ENCODE peak calls at places on chromosomes 6 and 20, in four cellular contexts. T, W, G and P are unnamed samples.

GRCh38 chr6:69704916-69705315 is 91.9 kb downstream of the LMBRD1 start:
- DNase-seq in T (no peak), W (no peak), G (no peak), P (no peak)

GRCh38 chr6:127776320-127776719 is 124.5 kb downstream of the THEMIS start:
- DNase-seq in T (no peak), W (no peak), G (no peak), P (no peak)

GRCh38 chr20:5402903-5403531 is 86.3 kb upstream of the PROKR2 start:
- DNase-seq in T (no peak), W (peak; percentile 36), G (peak; percentile 62), P (no peak)

GRCh38 chr6:141107562-141108160 is 1025.1 kb upstream of the GJE1 start:
- DNase-seq in T (no peak), W (no peak), G (no peak), P (no peak)

GRCh38 chr20:50126662-50127061 is 13.7 kb upstream of the UBE2V1 start:
- DNase-seq in T (no peak), W (no peak), G (no peak), P (no peak)

GRCh38 chr6:34243131-34243771 is 5.6 kb downstream of the SMIM29 start:
- DNase-seq in T (no peak), W (no peak), G (no peak), P (no peak)

GRCh38 chr20:47627540-47627939 is 125.9 kb downstream of the NCOA3 start:
- DNase-seq in T (no peak), W (no peak), G (no peak), P (no peak)

GRCh38 chr6:26312501-26313390 is 52.3 kb upstream of the BTN3A2 start:
- DNase-seq in T (no peak), W (peak; percentile 72), G (peak; percentile 92), P (no peak)

GRCh38 chr6:79705456-79705995 is 74.4 kb downstream of the SH3BGRL2 start:
- DNase-seq in T (no peak), W (no peak), G (no peak), P (no peak)

GRCh38 chr6:47292944-47293343 is 16.8 kb downstream of the TNFRSF21 start:
- DNase-seq in T (no peak), W (no peak), G (peak; percentile 24), P (no peak)

GRCh38 chr6:98844244-98845161 is 10.1 kb downstream of the POU3F2 start:
- DNase-seq in T (no peak), W (no peak), G (no peak), P (no peak)

GRCh38 chr6:158772851-158773371 is 46.3 kb downstream of the EZR start:
- DNase-seq in T (no peak), W (no peak), G (no peak), P (no peak)

GRCh38 chr6:14841901-14842421 is 403.9 kb upstream of the JARID2 start:
- DNase-seq in T (no peak), W (no peak), G (no peak), P (no peak)

GRCh38 chr6:44645276-44645675 is 257.8 kb downstream of the CDC5L start:
- DNase-seq in T (no peak), W (peak; percentile 24), G (no peak), P (no peak)

GRCh38 chr6:55449219-55449618 is 122.0 kb downstream of the GFRAL start:
- DNase-seq in T (no peak), W (no peak), G (no peak), P (no peak)

GRCh38 chr20:48728042-48728837 is 99.6 kb downstream of the PREX1 start:
- DNase-seq in T (no peak), W (no peak), G (no peak), P (no peak)

GRCh38 chr6:106974999-106975698 is 620 bp upstream of the CD24 start:
- DNase-seq in T (no peak), W (peak; percentile 49), G (no peak), P (no peak)

GRCh38 chr6:142833054-142833453 is 111.9 kb downstream of the HIVEP2 start:
- DNase-seq in T (no peak), W (no peak), G (no peak), P (no peak)

GRCh38 chr6:8389034-8389818 is 46.1 kb downstream of the SLC35B3 start:
- DNase-seq in T (no peak), W (no peak), G (no peak), P (no peak)

GRCh38 chr20:29874476-29875202 is 1382.8 kb upstream of the DEFB115 start:
- DNase-seq in T (no peak), W (no peak), G (no peak), P (no peak)

DNA sequence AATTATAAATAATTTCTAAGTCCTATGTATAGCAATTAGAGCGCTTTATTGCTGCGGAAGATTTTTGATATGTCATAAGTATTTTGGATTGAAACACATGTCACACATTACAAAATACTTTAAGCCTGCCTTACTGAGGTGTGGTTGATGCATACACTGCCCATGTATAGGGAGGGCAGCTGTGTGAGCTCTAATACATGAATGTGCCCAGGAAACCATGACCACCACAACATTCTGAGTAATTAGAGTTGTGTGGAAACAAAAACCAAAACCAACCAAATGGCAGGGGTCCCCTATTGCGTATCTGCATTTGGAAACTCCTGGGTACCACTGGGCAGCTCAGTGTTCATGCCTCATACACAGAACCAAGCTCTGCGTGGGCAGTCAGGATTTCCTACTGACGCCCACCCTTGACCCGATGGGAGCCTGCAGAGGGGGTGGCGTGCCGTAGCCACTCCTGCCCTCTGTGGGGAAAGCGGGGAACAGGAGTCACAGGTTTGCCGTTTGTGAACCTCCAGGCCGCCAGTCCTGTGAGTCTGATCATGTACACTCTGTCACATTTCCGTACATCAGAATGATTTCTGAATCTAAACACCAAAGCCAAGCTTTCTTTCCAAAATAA is 50.9 kb upstream of the PDE10A start:
- DNase-seq in T (no peak), W (no peak), G (no peak), P (no peak)
- TF ChIP-seq CREB1 in T (no peak), W (no peak), G (no peak), P (no peak)

DNA sequence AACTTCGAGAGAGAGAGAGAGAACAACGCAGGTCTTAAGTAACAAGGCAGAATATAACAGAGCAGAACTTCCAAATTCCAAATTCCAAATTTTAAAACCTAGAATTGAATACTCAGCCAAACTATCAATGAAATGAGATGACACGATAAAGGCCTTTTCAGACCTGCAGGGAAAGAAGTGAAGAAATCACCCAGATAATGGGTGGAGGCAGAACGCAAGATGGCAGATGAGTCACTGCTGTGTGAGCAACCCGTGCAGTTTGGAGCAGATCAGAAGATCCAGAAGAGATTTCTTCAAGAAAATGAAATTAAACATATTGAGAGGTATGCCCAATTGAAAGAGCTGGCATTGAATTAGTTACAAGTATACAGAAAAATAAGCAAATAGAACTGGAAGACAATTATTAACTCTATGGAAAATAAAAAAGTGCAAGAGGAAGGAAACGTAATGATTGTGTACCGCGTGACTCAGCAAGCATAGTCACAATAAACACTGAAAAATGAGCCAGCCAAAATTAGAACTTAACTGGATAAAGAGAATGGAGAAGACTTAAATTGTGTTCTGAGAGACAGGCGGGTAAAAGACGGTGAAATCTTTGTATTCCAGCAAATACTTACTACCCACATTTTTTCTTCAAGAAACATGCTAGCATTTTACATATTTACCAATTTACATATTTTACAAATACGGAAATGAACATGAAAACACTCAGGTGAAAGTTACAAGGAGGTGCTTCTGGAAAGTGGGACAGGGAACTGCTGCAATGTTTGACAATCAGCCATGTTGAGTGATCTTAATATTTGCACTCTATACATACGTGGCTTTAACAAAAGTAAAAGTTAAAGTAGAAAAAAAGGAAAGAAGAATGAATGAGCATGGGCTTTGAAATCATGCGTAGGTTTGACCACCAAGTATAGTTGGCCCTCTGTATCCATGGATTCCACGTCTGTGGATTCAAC is 87.9 kb upstream of the CDYL start:
- DNase-seq in T (no peak), W (peak; percentile 82), G (no peak), P (no peak)
- TF ChIP-seq CHD2 in T (no peak), W (no peak), G (no peak), P (no peak)

GRCh38 chr6:114398481-114398880 is 55.7 kb upstream of the HS3ST5 start:
- DNase-seq in T (no peak), W (no peak), G (peak; percentile 76), P (no peak)

GRCh38 chr6:114403858-114404257 is 61.0 kb upstream of the HS3ST5 start:
- DNase-seq in T (no peak), W (no peak), G (no peak), P (no peak)

GRCh38 chr6:114404339-114404955 is 61.6 kb upstream of the HS3ST5 start:
- DNase-seq in T (no peak), W (no peak), G (no peak), P (no peak)
- TF ChIP-seq CREB1 in T (no peak), W (no peak), G (no peak), P (no peak)

GRCh38 chr6:43453831-43454230 is 1.5 kb downstream of the DLK2 start:
- DNase-seq in T (no peak), W (no peak), G (no peak), P (no peak)

GRCh38 chr6:43454290-43455033 is 886 bp downstream of the DLK2 start:
- DNase-seq in T (peak; percentile 54), W (peak; percentile 89), G (peak; percentile 67), P (no peak)

GRCh38 chr6:43451939-43452338 is 3.4 kb downstream of the DLK2 start:
- DNase-seq in T (no peak), W (no peak), G (no peak), P (no peak)

GRCh38 chr6:43451348-43451747 is 4.0 kb downstream of the DLK2 start:
- DNase-seq in T (no peak), W (no peak), G (no peak), P (no peak)

DNA sequence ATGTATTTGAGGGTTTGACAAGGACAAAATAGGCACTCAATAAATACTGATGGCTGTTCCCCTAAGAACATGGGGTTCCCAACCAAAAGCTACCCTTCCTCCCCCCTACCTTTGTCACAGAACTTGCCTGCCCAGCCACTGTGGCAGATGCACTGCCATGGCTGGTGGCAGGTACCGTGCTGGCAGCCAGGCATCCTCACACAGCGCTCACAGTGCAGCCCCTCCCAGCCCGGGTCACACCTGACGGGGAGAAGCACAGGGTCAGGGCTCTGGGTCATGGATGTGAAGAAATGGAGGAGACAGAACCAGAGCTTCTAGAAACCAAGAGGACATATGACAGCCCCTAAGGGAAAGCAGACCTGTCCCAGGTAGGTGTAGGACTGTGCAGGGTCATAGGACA is 2.5 kb downstream of the DLK2 start:
- DNase-seq in T (no peak), W (no peak), G (no peak), P (no peak)
- TF ChIP-seq CHD2 in T (no peak), W (no peak), G (no peak), P (no peak)

DNA sequence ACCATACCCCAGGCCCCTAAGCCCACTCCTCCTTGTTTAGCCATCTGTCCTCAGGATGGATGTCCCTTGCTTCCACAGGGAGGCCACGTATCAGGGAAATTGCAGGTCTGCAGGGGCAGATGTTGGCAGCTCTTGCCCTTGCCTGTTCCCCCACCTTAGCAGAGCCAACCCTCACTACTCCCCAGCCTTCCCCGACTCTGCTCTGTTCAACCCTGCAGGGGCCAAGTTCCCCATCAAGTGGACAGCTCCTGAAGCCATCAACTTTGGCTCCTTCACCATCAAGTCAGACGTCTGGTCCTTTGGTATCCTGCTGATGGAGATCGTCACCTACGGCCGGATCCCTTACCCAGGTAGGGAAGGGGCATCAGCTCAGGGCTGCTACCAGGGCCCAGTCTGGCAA is 10.7 kb upstream of the TM9SF4 start:
- DNase-seq in T (no peak), W (no peak), G (no peak), P (no peak)
- TF ChIP-seq CREB1 in T (no peak), W (no peak), G (no peak), P (no peak)